ENCODE peak calls at places on chromosome X, in six cellular contexts. X is uterus, U is mammary epithelial cell, F is nephron progenitor cell, M is WERI-Rb-1, V is esophagus squamous epithelium. N is an unnamed sample.

GRCh38 chrX:124726313-124726712 is 379.9 kb downstream of the SH2D1A start:
- DNase-seq in X (no peak), U (no peak), F (no peak), M (no peak), V (no peak), N (no peak)

GRCh38 chrX:9394212-9394611 is 70.6 kb upstream of the TBL1X start:
- DNase-seq in X (no peak), U (no peak), F (no peak), M (no peak), V (no peak), N (no peak)

GRCh38 chrX:110104078-110104477 is 101.2 kb downstream of the TMEM164 start:
- DNase-seq in X (no peak), U (no peak), F (no peak), M (no peak), V (no peak), N (no peak)

GRCh38 chrX:69093960-69094935 is 71.0 kb downstream of the PJA1 start:
- DNase-seq in X (peak), U (peak), F (peak), M (peak), V (no peak), N (peak)

GRCh38 chrX:13923845-13924244 is 105.8 kb downstream of the GEMIN8 start:
- DNase-seq in X (no peak), U (peak), F (no peak), M (peak), V (no peak), N (no peak)

GRCh38 chrX:13763489-13763888 is 28.9 kb downstream of the OFD1 start:
- DNase-seq in X (peak), U (no peak), F (no peak), M (no peak), V (no peak), N (no peak)

GRCh38 chrX:131763674-131764073 is 219.8 kb downstream of the OR13H1 start:
- DNase-seq in X (peak), U (peak), F (no peak), M (peak), V (peak), N (peak)

GRCh38 chrX:150291014-150291413 is 72.1 kb upstream of the MAMLD1 start:
- DNase-seq in X (no peak), U (peak), F (no peak), M (no peak), V (no peak), N (no peak)

GRCh38 chrX:153537080-153537479 is 19.6 kb downstream of the ATP2B3 start:
- DNase-seq in X (no peak), U (no peak), F (no peak), M (no peak), V (no peak), N (no peak)

GRCh38 chrX:18548996-18549395 is 122.9 kb downstream of the RS1 start:
- DNase-seq in X (no peak), U (peak), F (no peak), M (no peak), V (no peak), N (no peak)

GRCh38 chrX:41178201-41178600 is 93.0 kb downstream of the USP9X start:
- DNase-seq in X (no peak), U (peak), F (no peak), M (no peak), V (no peak), N (no peak)

GRCh38 chrX:100673397-100673953 is 29.5 kb downstream of the SRPX2 start:
- DNase-seq in X (no peak), U (peak), F (no peak), M (no peak), V (no peak), N (no peak)

GRCh38 chrX:48540015-48540350 is 469 bp downstream of the TBC1D25 start:
- DNase-seq in X (peak), U (peak), F (no peak), M (no peak), V (no peak), N (peak)

GRCh38 chrX:116490091-116490490 is 27.3 kb upstream of the CT83 start:
- DNase-seq in X (no peak), U (no peak), F (no peak), M (no peak), V (no peak), N (no peak)

GRCh38 chrX:154436597-154437397 is at the start of gene GDI1:
- DNase-seq in X (no peak), U (no peak), F (peak), M (peak), V (no peak), N (peak)

GRCh38 chrX:44951572-44952067 is 78.6 kb downstream of the KDM6A start:
- DNase-seq in X (no peak), U (no peak), F (no peak), M (no peak), V (no peak), N (no peak)

GRCh38 chrX:107849747-107850478 is 24.2 kb downstream of the MID2 start:
- DNase-seq in X (no peak), U (peak), F (no peak), M (no peak), V (no peak), N (no peak)

GRCh38 chrX:48700246-48700645 is 3.7 kb downstream of the SUV39H1 start:
- DNase-seq in X (no peak), U (no peak), F (no peak), M (no peak), V (no peak), N (no peak)

GRCh38 chrX:53320543-53321215 is 39.3 kb upstream of the IQSEC2 start:
- DNase-seq in X (no peak), U (no peak), F (peak), M (no peak), V (no peak), N (peak)

DNA sequence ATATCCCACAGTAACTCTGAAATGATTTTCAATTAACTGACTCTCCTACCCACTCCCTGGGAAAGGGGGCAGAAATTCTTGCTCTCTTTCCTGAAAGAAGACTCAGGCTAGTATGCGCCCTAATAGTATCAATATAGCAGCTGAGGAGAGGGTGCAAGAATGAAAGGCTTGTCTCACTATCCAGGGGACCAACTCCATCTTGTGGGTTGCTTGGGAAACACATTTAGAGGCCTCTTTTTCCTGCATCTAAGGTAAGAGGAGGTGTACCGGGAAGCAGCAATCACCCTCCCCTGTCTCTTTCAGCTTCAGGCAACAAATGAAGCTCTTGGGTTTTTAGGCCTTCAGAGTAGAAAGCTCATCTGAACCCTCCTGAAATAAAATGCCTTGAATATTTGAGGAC is 11.3 kb downstream of the TMEM255A start:
- DNase-seq in X (no peak), U (peak), F (no peak), M (no peak), V (no peak), N (no peak)
- TF ChIP-seq CTCF in X (no peak), U (no peak), F (no peak), M (no peak), V (peak), N (no peak)

GRCh38 chrX:3244955-3245354 is 101.5 kb downstream of the MXRA5 start:
- DNase-seq in X (no peak), U (peak), F (no peak), M (no peak), V (no peak), N (no peak)
- TF ChIP-seq CTCF in X (peak), U (peak), F (no peak), M (peak), V (peak), N (no peak)

GRCh38 chrX:21956783-21957182 is 16.3 kb downstream of the SMS start:
- DNase-seq in X (no peak), U (no peak), F (no peak), M (no peak), V (no peak), N (no peak)

GRCh38 chrX:21958888-21959287 is 18.4 kb downstream of the SMS start:
- DNase-seq in X (peak), U (no peak), F (no peak), M (no peak), V (no peak), N (no peak)

GRCh38 chrX:21959362-21960051 is 19.0 kb downstream of the SMS start:
- DNase-seq in X (no peak), U (no peak), F (no peak), M (no peak), V (no peak), N (no peak)

GRCh38 chrX:21960569-21960968 is 20.1 kb downstream of the SMS start:
- DNase-seq in X (no peak), U (no peak), F (no peak), M (no peak), V (no peak), N (no peak)

GRCh38 chrX:21958187-21958586 is 17.7 kb downstream of the SMS start:
- DNase-seq in X (no peak), U (no peak), F (no peak), M (no peak), V (no peak), N (no peak)
- TF ChIP-seq CTCF in X (no peak), U (no peak), F (no peak), M (no peak), V (no peak), N (no peak)

GRCh38 chrX:24145340-24146186 is 4.0 kb upstream of the ZFX start:
- DNase-seq in X (no peak), U (peak), F (no peak), M (no peak), V (no peak), N (no peak)
- TF ChIP-seq CTCF in X (no peak), U (no peak), F (no peak), M (no peak), V (no peak), N (no peak)

DNA sequence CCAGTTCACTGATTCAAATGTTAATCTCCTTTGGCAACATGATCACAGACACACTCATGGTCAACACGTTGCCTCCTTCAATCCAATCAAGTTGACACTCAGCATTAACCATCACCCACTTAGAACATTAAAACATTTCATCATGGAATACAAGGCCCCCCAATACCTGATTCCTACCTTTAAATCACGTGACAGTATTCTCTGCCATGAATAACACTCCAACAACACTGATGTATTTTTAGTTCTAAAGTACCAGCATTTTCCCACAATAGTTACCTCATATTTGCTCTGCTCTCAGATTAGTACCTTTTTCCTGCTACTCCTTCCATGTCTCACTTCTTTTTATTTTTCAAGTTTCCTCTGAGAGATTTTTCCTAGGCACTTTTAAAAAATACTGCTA is 19.6 kb downstream of the IL13RA2 start:
- DNase-seq in X (no peak), U (no peak), F (no peak), M (no peak), V (no peak), N (no peak)
- TF ChIP-seq CTCF in X (no peak), U (no peak), F (no peak), M (no peak), V (no peak), N (no peak)

GRCh38 chrX:34918091-34918736 is 24.4 kb upstream of the FAM47B start:
- DNase-seq in X (no peak), U (peak), F (no peak), M (no peak), V (no peak), N (no peak)

GRCh38 chrX:34917146-34917545 is 25.4 kb upstream of the FAM47B start:
- DNase-seq in X (no peak), U (no peak), F (no peak), M (no peak), V (no peak), N (no peak)

GRCh38 chrX:34915463-34916225 is 27.0 kb upstream of the FAM47B start:
- DNase-seq in X (no peak), U (peak), F (no peak), M (no peak), V (no peak), N (no peak)

DNA sequence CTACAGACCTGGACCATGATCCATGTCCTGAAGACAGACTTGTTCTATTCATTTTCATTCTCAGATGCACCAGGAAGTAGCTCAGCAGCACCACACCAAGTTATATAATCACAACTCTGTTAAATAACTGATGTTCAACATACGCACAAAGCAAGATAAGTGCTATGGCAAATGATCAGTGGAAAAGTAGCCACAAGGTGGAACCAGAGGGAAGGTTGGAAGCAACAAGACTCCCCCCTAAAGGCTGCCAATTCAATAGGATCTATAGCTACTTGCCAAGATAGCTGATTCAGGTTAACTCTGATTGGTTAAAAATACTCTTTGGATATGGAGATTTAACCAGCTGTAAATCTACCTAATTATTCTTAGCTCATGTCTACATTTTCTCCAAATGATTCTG is 23.7 kb upstream of the FAM47B start:
- DNase-seq in X (no peak), U (peak), F (peak), M (peak), V (no peak), N (no peak)
- TF ChIP-seq CTCF in X (no peak), U (peak), F (peak), M (peak), V (peak), N (no peak)

N was measured in GM13977.